ENCODE peak calls at places on chromosomes 3 and 15, in four cellular contexts. L is A549, I is tibial artery, G is colonic mucosa. U is an unnamed sample.

GRCh38 chr15:79644091-79644490 is 212.0 kb downstream of the MINAR1 start:
- DNase-seq in L (peak; percentile 57), I (no peak), G (no peak), U (no peak)

GRCh38 chr15:68550498-68551295 is 28.1 kb upstream of the CORO2B start:
- DNase-seq in L (peak; percentile 71), I (peak; percentile 81), G (peak; percentile 77), U (peak; percentile 80)

GRCh38 chr3:185959609-185960517 is 22.0 kb upstream of the TRA2B start:
- DNase-seq in L (peak; percentile 82), I (no peak), G (peak; percentile 61), U (no peak)

GRCh38 chr3:160735801-160736200 is 20.2 kb upstream of the PPM1L start:
- DNase-seq in L (no peak), I (no peak), G (no peak), U (no peak)

GRCh38 chr15:74307827-74308642 is 59.4 kb downstream of the CYP11A1 start:
- DNase-seq in L (peak; percentile 61), I (peak; percentile 34), G (peak; percentile 42), U (peak; percentile 32)

GRCh38 chr3:138230525-138230924 is 43.4 kb downstream of the ARMC8 start:
- DNase-seq in L (no peak), I (no peak), G (no peak), U (no peak)

GRCh38 chr3:43162573-43163084 is 56.8 kb upstream of the POMGNT2 start:
- DNase-seq in L (no peak), I (no peak), G (no peak), U (no peak)

GRCh38 chr15:67413770-67414429 is 107.0 kb upstream of the C15orf61 start:
- DNase-seq in L (peak; percentile 77), I (no peak), G (no peak), U (no peak)

GRCh38 chr3:13007251-13007941 is 65.8 kb downstream of the IQSEC1 start:
- DNase-seq in L (no peak), I (no peak), G (no peak), U (no peak)

GRCh38 chr3:13005301-13005700 is 67.9 kb downstream of the IQSEC1 start:
- DNase-seq in L (no peak), I (no peak), G (no peak), U (no peak)

GRCh38 chr3:13004376-13004775 is 68.9 kb downstream of the IQSEC1 start:
- DNase-seq in L (no peak), I (no peak), G (peak; percentile 53), U (no peak)

GRCh38 chr3:13008114-13008995 is 64.9 kb downstream of the IQSEC1 start:
- DNase-seq in L (no peak), I (no peak), G (no peak), U (no peak)

GRCh38 chr3:13006216-13006990 is 66.8 kb downstream of the IQSEC1 start:
- DNase-seq in L (no peak), I (no peak), G (no peak), U (no peak)
- H3K4me1 ChIP-seq in L (no peaks in the 10 kb centered on the region), I (no peaks in the 10 kb centered on the region), G (peaks cover 10% of the 10 kb centered on the region), U (no peaks in the 10 kb centered on the region)

GRCh38 chr3:15341030-15341726 is 8.8 kb upstream of the SH3BP5 start:
- DNase-seq in L (no peak), I (no peak), G (no peak), U (no peak)
- H3K9me3 ChIP-seq in L (no peaks in the 10 kb centered on the region), I (no peaks in the 10 kb centered on the region), G (no peaks in the 10 kb centered on the region), U (no peaks in the 10 kb centered on the region)

GRCh38 chr3:46926447-46926846 is 48.9 kb downstream of the PTH1R start:
- DNase-seq in L (no peak), I (no peak), G (no peak), U (peak; percentile 1)

GRCh38 chr3:46926871-46927717 is 49.5 kb downstream of the CCDC12 start:
- DNase-seq in L (no peak), I (peak; percentile 27), G (peak; percentile 42), U (peak; percentile 2)

GRCh38 chr3:46929324-46929723 is 47.2 kb downstream of the CCDC12 start:
- DNase-seq in L (no peak), I (peak; percentile 16), G (peak; percentile 76), U (peak; percentile 74)

GRCh38 chr3:46927718-46928073 is 48.8 kb downstream of the CCDC12 start:
- DNase-seq in L (no peak), I (peak; percentile 13), G (no peak), U (no peak)

GRCh38 chr3:46928297-46928696 is 48.2 kb downstream of the CCDC12 start:
- DNase-seq in L (no peak), I (no peak), G (no peak), U (no peak)
- H3K4me1 ChIP-seq in L (peaks cover 77% of the 10 kb centered on the region), I (peaks cover 91% of the 10 kb centered on the region), G (peaks cover 56% of the 10 kb centered on the region), U (peaks cover 54% of the 10 kb centered on the region)

GRCh38 chr3:29064085-29064484 is 216.8 kb upstream of the RBMS3 start:
- DNase-seq in L (no peak), I (no peak), G (no peak), U (no peak)
- H3K9me3 ChIP-seq in L (no peaks in the 10 kb centered on the region), I (no peaks in the 10 kb centered on the region), G (no peaks in the 10 kb centered on the region), U (no peaks in the 10 kb centered on the region)

GRCh38 chr3:45984331-45985312 is 11.0 kb downstream of the FYCO1 start:
- DNase-seq in L (no peak), I (no peak), G (no peak), U (no peak)
- H3K4me1 ChIP-seq in L (peaks cover 43% of the 10 kb centered on the region), I (peaks cover 67% of the 10 kb centered on the region), G (peaks cover 22% of the 10 kb centered on the region), U (peaks cover 55% of the 10 kb centered on the region)

DNA sequence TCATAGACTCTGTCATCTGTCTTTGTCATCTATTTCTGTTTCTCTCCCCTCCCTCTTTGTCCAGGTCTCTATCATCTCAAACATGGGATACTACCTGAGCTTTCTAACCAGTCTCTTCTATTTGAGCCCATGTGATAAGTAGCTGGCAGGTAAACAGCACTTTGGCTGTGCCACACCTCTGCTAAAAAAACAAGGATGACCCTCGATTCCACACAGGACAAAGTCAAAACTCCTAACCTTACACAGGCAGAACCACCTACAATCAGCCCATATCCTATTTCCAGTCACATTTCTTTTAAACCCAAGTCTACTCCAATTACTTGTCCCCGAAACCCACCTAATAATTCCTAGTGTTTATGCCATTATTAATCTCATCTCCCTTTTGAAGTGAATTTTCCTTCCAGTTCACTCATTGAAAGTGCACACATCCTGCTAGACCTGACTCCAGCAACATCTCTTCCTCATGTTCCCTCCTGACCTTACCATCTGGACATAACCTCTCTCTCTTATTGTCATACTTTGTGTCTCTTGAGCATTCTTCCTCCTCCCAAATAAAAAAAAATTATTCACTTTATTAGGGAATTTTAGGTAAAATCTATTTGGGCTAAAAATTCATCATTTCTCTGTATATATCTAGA is 256.1 kb upstream of the ONECUT1 start:
- DNase-seq in L (no peak), I (no peak), G (no peak), U (no peak)
- H3K9me3 ChIP-seq in L (peaks cover 10% of the 10 kb centered on the region), I (peaks cover 10% of the 10 kb centered on the region), G (no peaks in the 10 kb centered on the region), U (no peaks in the 10 kb centered on the region)

DNA sequence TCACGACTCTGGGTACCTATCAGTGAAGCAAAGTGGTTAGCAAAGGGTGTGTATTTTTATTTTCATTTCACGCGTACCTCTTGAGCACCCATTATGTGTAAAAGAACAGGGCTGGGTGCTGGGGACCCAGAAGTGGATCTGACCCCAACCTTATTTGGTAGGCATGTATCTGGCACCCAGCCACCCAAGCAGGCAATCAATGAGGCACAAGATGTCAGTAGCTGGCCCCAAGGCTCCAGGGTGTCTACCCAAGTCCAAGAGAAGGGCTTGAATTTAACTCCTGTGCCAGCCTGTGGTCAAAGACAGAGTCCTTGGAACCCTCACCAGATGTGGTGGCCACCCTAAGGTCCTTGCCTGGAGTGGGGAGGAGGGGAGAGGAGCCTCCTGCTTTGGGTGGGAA is 5.7 kb downstream of the PLEKHO2 start:
- DNase-seq in L (no peak), I (no peak), G (no peak), U (no peak)
- H3K4me1 ChIP-seq in L (peaks cover 24% of the 10 kb centered on the region), I (peaks cover 56% of the 10 kb centered on the region), G (no peaks in the 10 kb centered on the region), U (no peaks in the 10 kb centered on the region)

GRCh38 chr3:26827169-26827568 is 204.6 kb downstream of the LRRC3B start:
- DNase-seq in L (no peak), I (no peak), G (no peak), U (no peak)

DNA sequence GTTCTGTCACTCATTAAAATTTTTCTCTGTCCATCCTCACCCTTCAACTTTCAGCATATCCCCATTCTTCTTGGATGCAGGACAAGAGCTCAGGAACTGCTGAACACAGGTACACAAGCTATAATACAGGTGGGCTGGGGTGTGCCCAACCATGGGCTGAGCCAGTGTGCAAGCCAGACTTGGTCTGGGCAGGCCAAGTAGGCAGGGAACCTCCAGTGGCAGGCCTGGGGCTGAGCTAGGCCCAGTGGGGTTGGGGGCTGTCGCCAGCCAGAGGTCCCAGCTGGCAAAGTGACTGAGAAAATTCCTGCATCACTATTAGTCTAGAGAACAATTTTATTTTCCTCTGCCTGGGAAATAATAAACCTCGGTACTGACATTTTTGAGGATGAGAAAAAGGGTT is 202.9 kb downstream of the LRRC3B start:
- DNase-seq in L (no peak), I (no peak), G (no peak), U (no peak)
- H3K9me3 ChIP-seq in L (no peaks in the 10 kb centered on the region), I (peaks cover 20% of the 10 kb centered on the region), G (no peaks in the 10 kb centered on the region), U (no peaks in the 10 kb centered on the region)

GRCh38 chr15:40425681-40426080 is 15.1 kb upstream of the BAHD1 start:
- DNase-seq in L (no peak), I (no peak), G (no peak), U (no peak)
- H3K4me1 ChIP-seq in L (peaks cover 4% of the 10 kb centered on the region), I (peaks cover 12% of the 10 kb centered on the region), G (no peaks in the 10 kb centered on the region), U (peaks cover 12% of the 10 kb centered on the region)

GRCh38 chr3:31461441-31461840 is 71.3 kb upstream of the STT3B start:
- DNase-seq in L (no peak), I (no peak), G (no peak), U (no peak)
- H3K9me3 ChIP-seq in L (no peaks in the 10 kb centered on the region), I (no peaks in the 10 kb centered on the region), G (no peaks in the 10 kb centered on the region), U (no peaks in the 10 kb centered on the region)